ENCODE peak calls at places on chromosome 1, in five cellular contexts. One of them, this sample, is unnamed.

GRCh38 chr1:6303397-6304012 is 42.6 kb upstream of the GPR153 start:
- DNase-seq in GM10248: no peak
- DNase-seq in neural progenitor cell: no peak
- DNase-seq in tibial artery: no peak
- DNase-seq in CD4-positive, alpha-beta T cell: no peak
- DNase-seq in this sample: no peak

GRCh38 chr1:31723828-31724359 is 20.1 kb upstream of the COL16A1 start:
- DNase-seq in tibial artery: peak
- DNase-seq in CD4-positive, alpha-beta T cell: peak
- DNase-seq in neural progenitor cell: peak
- DNase-seq in GM10248: peak
- DNase-seq in this sample: no peak

GRCh38 chr1:241048558-241048957 is 308.4 kb downstream of the RGS7 start:
- DNase-seq in neural progenitor cell: no peak
- DNase-seq in tibial artery: no peak
- DNase-seq in GM10248: no peak
- DNase-seq in CD4-positive, alpha-beta T cell: no peak
- DNase-seq in this sample: no peak

GRCh38 chr1:197444754-197445153 is 176.7 kb downstream of the CRB1 start:
- DNase-seq in neural progenitor cell: no peak
- DNase-seq in GM10248: no peak
- DNase-seq in CD4-positive, alpha-beta T cell: no peak
- DNase-seq in tibial artery: no peak
- DNase-seq in this sample: no peak

GRCh38 chr1:118200836-118201235 is 15.8 kb upstream of the SPAG17 start:
- DNase-seq in GM10248: no peak
- DNase-seq in CD4-positive, alpha-beta T cell: no peak
- DNase-seq in neural progenitor cell: no peak
- DNase-seq in tibial artery: no peak
- DNase-seq in this sample: no peak

GRCh38 chr1:206715552-206716518 is 31.1 kb downstream of the MAPKAPK2 start:
- DNase-seq in GM10248: no peak
- DNase-seq in neural progenitor cell: no peak
- DNase-seq in CD4-positive, alpha-beta T cell: no peak
- DNase-seq in tibial artery: no peak
- DNase-seq in this sample: no peak

GRCh38 chr1:242745079-242745478 is 220.6 kb upstream of the PLD5 start:
- DNase-seq in neural progenitor cell: no peak
- DNase-seq in CD4-positive, alpha-beta T cell: no peak
- DNase-seq in GM10248: no peak
- DNase-seq in tibial artery: no peak
- DNase-seq in this sample: no peak

GRCh38 chr1:223628233-223628632 is 37.3 kb downstream of the CAPN8 start:
- DNase-seq in GM10248: peak
- DNase-seq in tibial artery: no peak
- DNase-seq in neural progenitor cell: peak
- DNase-seq in CD4-positive, alpha-beta T cell: peak
- DNase-seq in this sample: peak

GRCh38 chr1:61742620-61743431 is 546 bp downstream of the PATJ start:
- DNase-seq in tibial artery: peak
- DNase-seq in neural progenitor cell: peak
- DNase-seq in CD4-positive, alpha-beta T cell: no peak
- DNase-seq in GM10248: peak
- DNase-seq in this sample: peak

GRCh38 chr1:33175865-33176264 is 6.0 kb downstream of the TRIM62 start:
- DNase-seq in CD4-positive, alpha-beta T cell: no peak
- DNase-seq in neural progenitor cell: no peak
- DNase-seq in GM10248: no peak
- DNase-seq in tibial artery: no peak
- DNase-seq in this sample: no peak

GRCh38 chr1:24364975-24365678 is 46.0 kb downstream of the GRHL3 start:
- DNase-seq in CD4-positive, alpha-beta T cell: no peak
- DNase-seq in neural progenitor cell: no peak
- DNase-seq in GM10248: peak
- DNase-seq in tibial artery: peak
- DNase-seq in this sample: no peak

GRCh38 chr1:55320891-55321290 is 105.7 kb upstream of the USP24 start:
- DNase-seq in neural progenitor cell: no peak
- DNase-seq in tibial artery: no peak
- DNase-seq in CD4-positive, alpha-beta T cell: no peak
- DNase-seq in GM10248: no peak
- DNase-seq in this sample: no peak

GRCh38 chr1:205629751-205630150 is 2.1 kb downstream of the ELK4 start:
- DNase-seq in neural progenitor cell: no peak
- DNase-seq in GM10248: no peak
- DNase-seq in tibial artery: no peak
- DNase-seq in CD4-positive, alpha-beta T cell: no peak
- DNase-seq in this sample: no peak

GRCh38 chr1:6273380-6273891 is 12.5 kb upstream of the GPR153 start:
- DNase-seq in CD4-positive, alpha-beta T cell: no peak
- DNase-seq in neural progenitor cell: peak
- DNase-seq in GM10248: no peak
- DNase-seq in tibial artery: no peak
- DNase-seq in this sample: peak

GRCh38 chr1:7346070-7346596 is 425.0 kb upstream of the VAMP3 start:
- DNase-seq in CD4-positive, alpha-beta T cell: no peak
- DNase-seq in neural progenitor cell: no peak
- DNase-seq in tibial artery: no peak
- DNase-seq in GM10248: no peak
- DNase-seq in this sample: no peak
- TF ChIP-seq CTCF in CD4-positive, alpha-beta T cell: no peak
- TF ChIP-seq CTCF in neural progenitor cell: no peak
- TF ChIP-seq CTCF in tibial artery: no peak
- TF ChIP-seq CTCF in GM10248: no peak
- TF ChIP-seq CTCF in this sample: no peak

DNA sequence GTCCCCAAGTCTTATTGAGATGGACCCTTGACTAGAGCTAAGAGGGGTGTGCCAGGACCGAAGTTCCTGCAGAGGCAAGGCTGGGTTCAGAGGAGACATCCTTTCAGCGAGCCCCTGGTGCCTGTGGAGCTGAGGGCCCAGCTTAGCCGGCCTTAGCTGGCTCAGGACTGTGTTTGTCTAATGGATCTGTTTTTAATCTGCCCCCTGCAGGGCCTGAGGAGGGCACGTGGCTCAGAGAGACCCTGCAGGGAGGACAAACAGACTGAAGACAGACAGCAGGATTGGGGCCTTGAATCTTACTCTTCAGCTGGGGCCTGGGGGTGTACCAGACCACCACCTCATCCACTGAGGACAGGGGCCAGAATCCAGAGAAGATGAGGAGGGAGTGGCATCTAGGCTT is 1.6 kb downstream of the CRABP2 start:
- DNase-seq in neural progenitor cell: peak
- DNase-seq in tibial artery: no peak
- DNase-seq in GM10248: no peak
- DNase-seq in CD4-positive, alpha-beta T cell: no peak
- DNase-seq in this sample: no peak
- TF ChIP-seq CTCF in neural progenitor cell: no peak
- TF ChIP-seq CTCF in tibial artery: no peak
- TF ChIP-seq CTCF in GM10248: no peak
- TF ChIP-seq CTCF in CD4-positive, alpha-beta T cell: no peak
- TF ChIP-seq CTCF in this sample: no peak

GRCh38 chr1:179369751-179370341 is 4.1 kb downstream of the AXDND1 start:
- DNase-seq in GM10248: peak
- DNase-seq in tibial artery: no peak
- DNase-seq in neural progenitor cell: peak
- DNase-seq in CD4-positive, alpha-beta T cell: no peak
- DNase-seq in this sample: no peak
- TF ChIP-seq CTCF in GM10248: peak
- TF ChIP-seq CTCF in tibial artery: peak
- TF ChIP-seq CTCF in neural progenitor cell: peak
- TF ChIP-seq CTCF in CD4-positive, alpha-beta T cell: peak
- TF ChIP-seq CTCF in this sample: peak

DNA sequence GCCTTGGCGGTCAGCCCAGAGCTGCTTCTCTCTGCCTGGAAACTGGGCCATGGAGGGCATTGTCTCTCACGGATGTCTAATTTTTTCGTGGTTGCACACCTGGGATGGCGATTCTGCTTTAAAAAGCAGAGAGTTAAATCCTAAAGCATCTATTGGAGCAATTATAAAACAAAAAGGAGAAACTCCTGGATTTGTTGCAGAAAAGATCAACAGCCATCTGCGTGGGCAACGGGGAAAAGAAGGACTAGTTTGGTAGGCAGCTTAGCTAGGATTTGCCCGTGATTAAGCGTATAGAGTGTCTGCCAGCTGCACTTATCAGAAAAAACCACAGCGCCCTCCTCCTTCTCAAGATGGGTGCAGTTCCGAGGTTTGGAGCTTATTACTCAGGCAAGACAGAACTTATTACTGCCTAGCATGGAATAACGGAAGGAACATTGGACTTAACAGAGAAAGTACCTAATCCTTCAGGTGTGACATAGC is 524 bp upstream of the SLC25A24 start:
- DNase-seq in neural progenitor cell: peak
- DNase-seq in CD4-positive, alpha-beta T cell: no peak
- DNase-seq in GM10248: peak
- DNase-seq in tibial artery: peak
- DNase-seq in this sample: no peak
- TF ChIP-seq CTCF in neural progenitor cell: peak
- TF ChIP-seq CTCF in CD4-positive, alpha-beta T cell: peak
- TF ChIP-seq CTCF in GM10248: peak
- TF ChIP-seq CTCF in tibial artery: peak
- TF ChIP-seq CTCF in this sample: no peak